ENCODE peak calls at places on chromosome 17, in five cellular contexts. One of them, this sample, is unnamed.

GRCh38 chr17:49227436-49228261 is 2.9 kb downstream of the PHOSPHO1 start:
- DNase-seq in suprapubic skin: peak
- DNase-seq in HCT116: peak
- DNase-seq in endothelial cell of umbilical vein: peak
- DNase-seq in prostate gland: peak
- DNase-seq in this sample: peak

GRCh38 chr17:33701910-33702309 is 408.8 kb upstream of the ASIC2 start:
- DNase-seq in prostate gland: no peak
- DNase-seq in HCT116: no peak
- DNase-seq in endothelial cell of umbilical vein: no peak
- DNase-seq in suprapubic skin: no peak
- DNase-seq in this sample: no peak

GRCh38 chr17:79970576-79971068 is 65.0 kb downstream of the TBC1D16 start:
- DNase-seq in suprapubic skin: peak
- DNase-seq in endothelial cell of umbilical vein: no peak
- DNase-seq in prostate gland: no peak
- DNase-seq in HCT116: peak
- DNase-seq in this sample: peak

GRCh38 chr17:69857412-69857835 is 217.6 kb upstream of the KCNJ16 start:
- DNase-seq in HCT116: peak
- DNase-seq in endothelial cell of umbilical vein: peak
- DNase-seq in prostate gland: no peak
- DNase-seq in suprapubic skin: no peak
- DNase-seq in this sample: no peak

GRCh38 chr17:15440347-15440746 is 27.1 kb downstream of the CDRT4 start:
- DNase-seq in endothelial cell of umbilical vein: no peak
- DNase-seq in suprapubic skin: no peak
- DNase-seq in HCT116: no peak
- DNase-seq in prostate gland: no peak
- DNase-seq in this sample: no peak

GRCh38 chr17:69609495-69610315 is 195.2 kb downstream of the MAP2K6 start:
- DNase-seq in prostate gland: no peak
- DNase-seq in HCT116: peak
- DNase-seq in endothelial cell of umbilical vein: peak
- DNase-seq in suprapubic skin: no peak
- DNase-seq in this sample: no peak

GRCh38 chr17:1977583-1978395 is 47.3 kb downstream of the RTN4RL1 start:
- DNase-seq in endothelial cell of umbilical vein: no peak
- DNase-seq in suprapubic skin: no peak
- DNase-seq in prostate gland: no peak
- DNase-seq in HCT116: no peak
- DNase-seq in this sample: no peak

GRCh38 chr17:31339906-31340661 is 18.7 kb upstream of the EVI2A start:
- DNase-seq in HCT116: no peak
- DNase-seq in prostate gland: no peak
- DNase-seq in suprapubic skin: no peak
- DNase-seq in endothelial cell of umbilical vein: no peak
- DNase-seq in this sample: no peak

GRCh38 chr17:3002538-3003301 is 60.7 kb downstream of the OR1D5 start:
- DNase-seq in endothelial cell of umbilical vein: no peak
- DNase-seq in HCT116: no peak
- DNase-seq in suprapubic skin: no peak
- DNase-seq in prostate gland: no peak
- DNase-seq in this sample: peak

GRCh38 chr17:3003401-3004149 is 59.8 kb downstream of the OR1D5 start:
- DNase-seq in prostate gland: no peak
- DNase-seq in suprapubic skin: no peak
- DNase-seq in HCT116: no peak
- DNase-seq in endothelial cell of umbilical vein: no peak
- DNase-seq in this sample: peak

GRCh38 chr17:3004925-3005324 is 58.5 kb downstream of the OR1D5 start:
- DNase-seq in HCT116: no peak
- DNase-seq in prostate gland: no peak
- DNase-seq in suprapubic skin: no peak
- DNase-seq in endothelial cell of umbilical vein: no peak
- DNase-seq in this sample: no peak

GRCh38 chr17:3005696-3006095 is 57.7 kb downstream of the OR1D5 start:
- DNase-seq in HCT116: no peak
- DNase-seq in endothelial cell of umbilical vein: no peak
- DNase-seq in prostate gland: no peak
- DNase-seq in suprapubic skin: no peak
- DNase-seq in this sample: no peak

GRCh38 chr17:3004150-3004801 is 59.1 kb downstream of the OR1D5 start:
- DNase-seq in prostate gland: peak
- DNase-seq in endothelial cell of umbilical vein: peak
- DNase-seq in suprapubic skin: peak
- DNase-seq in HCT116: peak
- DNase-seq in this sample: peak
- TF ChIP-seq POLR2AphosphoS5 in prostate gland: peak
- TF ChIP-seq POLR2AphosphoS5 in endothelial cell of umbilical vein: peak
- TF ChIP-seq POLR2AphosphoS5 in suprapubic skin: no peak
- TF ChIP-seq POLR2AphosphoS5 in HCT116: peak
- TF ChIP-seq POLR2AphosphoS5 in this sample: no peak

GRCh38 chr17:57995076-57995956 is 7.3 kb upstream of the VEZF1 start:
- DNase-seq in suprapubic skin: no peak
- DNase-seq in prostate gland: peak
- DNase-seq in endothelial cell of umbilical vein: peak
- DNase-seq in HCT116: peak
- DNase-seq in this sample: peak

GRCh38 chr17:57993471-57994365 is 5.7 kb upstream of the VEZF1 start:
- DNase-seq in suprapubic skin: no peak
- DNase-seq in endothelial cell of umbilical vein: peak
- DNase-seq in HCT116: no peak
- DNase-seq in prostate gland: no peak
- DNase-seq in this sample: no peak

GRCh38 chr17:57997085-57997809 is 9.2 kb upstream of the VEZF1 start:
- DNase-seq in HCT116: no peak
- DNase-seq in prostate gland: no peak
- DNase-seq in endothelial cell of umbilical vein: no peak
- DNase-seq in suprapubic skin: no peak
- DNase-seq in this sample: no peak

GRCh38 chr17:57991537-57991936 is 3.5 kb upstream of the VEZF1 start:
- DNase-seq in suprapubic skin: no peak
- DNase-seq in HCT116: no peak
- DNase-seq in prostate gland: no peak
- DNase-seq in endothelial cell of umbilical vein: no peak
- DNase-seq in this sample: no peak

DNA sequence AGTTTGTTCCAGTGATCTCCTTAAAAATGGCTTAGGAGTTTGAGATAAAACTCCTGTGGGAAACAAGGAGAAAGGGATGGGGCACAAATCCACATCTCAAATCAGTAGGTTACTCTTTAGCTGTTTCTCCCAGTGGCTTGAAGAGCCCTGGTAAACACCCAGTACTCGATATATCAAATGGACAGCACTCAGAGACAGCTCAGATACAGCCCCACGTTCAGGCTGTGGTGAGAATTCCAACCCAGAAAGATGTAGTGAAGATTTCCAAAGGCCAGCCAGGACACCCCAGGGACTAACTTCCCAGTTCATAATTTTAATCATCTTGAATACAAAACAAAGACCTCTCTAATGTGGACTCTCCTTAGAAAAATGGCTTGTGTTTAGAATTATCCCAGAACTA is 6.4 kb upstream of the VEZF1 start:
- DNase-seq in HCT116: no peak
- DNase-seq in endothelial cell of umbilical vein: no peak
- DNase-seq in prostate gland: no peak
- DNase-seq in suprapubic skin: no peak
- DNase-seq in this sample: no peak
- TF ChIP-seq CTCF in HCT116: no peak
- TF ChIP-seq CTCF in endothelial cell of umbilical vein: no peak
- TF ChIP-seq CTCF in prostate gland: no peak
- TF ChIP-seq CTCF in suprapubic skin: no peak
- TF ChIP-seq CTCF in this sample: no peak

GRCh38 chr17:43852571-43852970 is 5.6 kb downstream of the CD300LG start:
- DNase-seq in HCT116: no peak
- DNase-seq in suprapubic skin: no peak
- DNase-seq in endothelial cell of umbilical vein: no peak
- DNase-seq in prostate gland: no peak
- DNase-seq in this sample: no peak
- TF ChIP-seq POLR2A in HCT116: no peak
- TF ChIP-seq POLR2A in suprapubic skin: no peak
- TF ChIP-seq POLR2A in endothelial cell of umbilical vein: no peak
- TF ChIP-seq POLR2A in prostate gland: no peak
- TF ChIP-seq POLR2A in this sample: no peak

DNA sequence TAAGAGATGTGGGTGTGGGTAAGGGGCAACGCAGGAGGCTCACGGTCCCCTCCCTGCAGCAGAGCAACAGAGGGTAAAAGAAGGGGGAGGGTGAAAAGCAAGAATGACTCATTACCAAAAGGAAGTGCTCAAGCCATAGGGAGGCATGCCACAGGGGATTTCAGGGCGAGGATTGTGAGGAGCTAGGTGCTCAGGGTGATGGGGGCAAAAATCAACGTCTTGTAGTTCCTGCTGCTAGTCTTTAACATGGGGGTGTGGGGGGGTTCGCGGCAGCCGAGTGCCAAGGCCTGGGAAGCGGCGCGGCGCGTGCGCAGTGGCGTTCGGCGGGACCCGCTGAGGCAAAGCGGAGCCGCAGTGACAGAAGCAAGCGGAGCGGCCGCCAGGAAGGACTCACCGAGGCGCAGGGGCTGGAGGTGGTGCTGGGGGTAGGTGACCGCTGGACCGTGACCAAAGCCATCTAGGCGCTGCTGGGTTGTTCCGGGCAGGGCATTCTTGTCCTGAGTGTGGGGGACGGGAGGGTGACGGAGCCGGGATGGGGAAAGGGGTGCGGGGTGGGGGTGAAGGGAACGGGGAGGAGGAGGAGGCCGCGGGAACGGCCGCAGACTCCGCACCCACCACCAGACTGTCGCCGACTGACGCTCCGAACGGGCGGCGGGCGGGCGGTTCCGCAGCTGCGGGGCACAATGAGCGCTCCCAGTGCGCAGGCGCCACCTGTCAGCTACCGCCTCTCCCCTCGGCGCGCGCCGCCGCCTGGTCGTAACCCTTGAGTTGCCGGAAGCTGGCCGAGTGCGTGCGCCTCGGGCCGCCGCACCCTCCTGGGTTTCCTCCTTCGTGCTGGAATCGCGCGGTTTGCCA is at the start of gene SSH2:
- DNase-seq in HCT116: peak
- DNase-seq in prostate gland: peak
- DNase-seq in suprapubic skin: peak
- DNase-seq in endothelial cell of umbilical vein: peak
- DNase-seq in this sample: peak
- TF ChIP-seq POLR2AphosphoS5 in HCT116: peak
- TF ChIP-seq POLR2AphosphoS5 in prostate gland: peak
- TF ChIP-seq POLR2AphosphoS5 in suprapubic skin: peak
- TF ChIP-seq POLR2AphosphoS5 in endothelial cell of umbilical vein: peak
- TF ChIP-seq POLR2AphosphoS5 in this sample: peak

GRCh38 chr17:47253541-47254402 is at the start of gene ITGB3:
- DNase-seq in prostate gland: peak
- DNase-seq in HCT116: peak
- DNase-seq in endothelial cell of umbilical vein: peak
- DNase-seq in suprapubic skin: peak
- DNase-seq in this sample: peak
- TF ChIP-seq CTCF in prostate gland: peak
- TF ChIP-seq CTCF in HCT116: peak
- TF ChIP-seq CTCF in endothelial cell of umbilical vein: peak
- TF ChIP-seq CTCF in suprapubic skin: peak
- TF ChIP-seq CTCF in this sample: peak

GRCh38 chr17:73194514-73195222 is 1.8 kb downstream of the COG1 start:
- DNase-seq in endothelial cell of umbilical vein: no peak
- DNase-seq in suprapubic skin: no peak
- DNase-seq in HCT116: no peak
- DNase-seq in prostate gland: no peak
- DNase-seq in this sample: no peak

GRCh38 chr17:73189417-73190099 is 3.3 kb upstream of the COG1 start:
- DNase-seq in endothelial cell of umbilical vein: no peak
- DNase-seq in suprapubic skin: no peak
- DNase-seq in HCT116: peak
- DNase-seq in prostate gland: peak
- DNase-seq in this sample: peak

GRCh38 chr17:73191443-73192218 is 1.2 kb upstream of the COG1 start:
- DNase-seq in HCT116: peak
- DNase-seq in suprapubic skin: no peak
- DNase-seq in endothelial cell of umbilical vein: peak
- DNase-seq in prostate gland: peak
- DNase-seq in this sample: peak

GRCh38 chr17:73192894-73193701 is at the start of gene COG1:
- DNase-seq in HCT116: peak
- DNase-seq in suprapubic skin: peak
- DNase-seq in endothelial cell of umbilical vein: peak
- DNase-seq in prostate gland: peak
- DNase-seq in this sample: peak

DNA sequence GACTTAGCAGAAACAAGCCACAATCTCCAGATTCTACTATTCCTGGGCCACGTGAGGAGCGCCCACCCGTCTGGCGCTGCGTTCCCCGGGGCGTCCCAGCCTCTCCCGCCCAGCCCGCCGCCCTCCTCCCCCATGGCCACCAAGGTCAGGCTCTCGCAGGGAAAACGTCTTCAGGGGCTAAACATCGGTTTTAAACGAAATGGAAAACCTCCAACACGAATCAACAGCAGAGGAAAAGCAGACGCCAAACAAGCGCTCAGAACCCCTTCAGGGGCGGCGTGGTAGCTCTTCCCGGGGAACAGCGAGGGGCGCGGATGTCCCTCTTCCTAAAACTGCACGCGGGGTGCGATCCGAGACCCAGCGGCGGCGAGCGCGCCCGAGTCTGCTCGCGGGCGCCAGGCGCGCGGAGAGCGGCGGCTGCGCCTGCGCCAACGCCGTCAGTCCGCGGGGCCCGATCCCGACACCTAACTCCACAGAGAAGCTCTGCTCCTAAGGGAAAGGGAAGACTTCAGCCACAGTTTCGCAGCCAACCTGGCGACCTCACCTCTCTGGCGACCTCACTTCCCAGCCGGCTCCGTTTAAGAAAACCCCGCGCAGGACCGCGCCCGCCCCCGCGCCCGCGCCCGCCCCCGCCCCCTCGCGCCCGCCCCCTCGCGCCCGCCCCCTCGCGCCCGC is 499 bp upstream of the COG1 start:
- DNase-seq in suprapubic skin: peak
- DNase-seq in prostate gland: peak
- DNase-seq in HCT116: peak
- DNase-seq in endothelial cell of umbilical vein: peak
- DNase-seq in this sample: peak
- TF ChIP-seq POLR2A in suprapubic skin: no peak
- TF ChIP-seq POLR2A in prostate gland: peak
- TF ChIP-seq POLR2A in HCT116: peak
- TF ChIP-seq POLR2A in endothelial cell of umbilical vein: no peak
- TF ChIP-seq POLR2A in this sample: no peak

This sample was measured in stomach.